ENCODE peak calls at places on chromosomes 7 and 10, in ten cellular contexts. One of them, this sample, is unnamed.

GRCh38 chr7:77759294-77759889 is 38.8 kb downstream of the TMEM60 start:
- DNase-seq in tibial nerve: peak
- DNase-seq in breast epithelium: peak
- DNase-seq in dorsolateral prefrontal cortex: peak
- DNase-seq in A549: peak
- DNase-seq in Caco-2: peak
- DNase-seq in adipocyte: peak
- DNase-seq in left ventricle myocardium inferior: no peak
- DNase-seq in uterus: peak
- DNase-seq in aorta: no peak
- DNase-seq in this sample: peak

GRCh38 chr10:132631348-132631735 is 93.8 kb downstream of the INPP5A start:
- DNase-seq in tibial nerve: peak
- DNase-seq in adipocyte: no peak
- DNase-seq in breast epithelium: peak
- DNase-seq in uterus: peak
- DNase-seq in dorsolateral prefrontal cortex: peak
- DNase-seq in Caco-2: no peak
- DNase-seq in left ventricle myocardium inferior: peak
- DNase-seq in A549: no peak
- DNase-seq in aorta: peak
- DNase-seq in this sample: no peak

GRCh38 chr7:156096806-156097538 is 284.7 kb upstream of the SHH start:
- DNase-seq in uterus: no peak
- DNase-seq in left ventricle myocardium inferior: no peak
- DNase-seq in tibial nerve: no peak
- DNase-seq in breast epithelium: no peak
- DNase-seq in adipocyte: no peak
- DNase-seq in aorta: no peak
- DNase-seq in dorsolateral prefrontal cortex: no peak
- DNase-seq in Caco-2: peak
- DNase-seq in A549: no peak
- DNase-seq in this sample: no peak

GRCh38 chr7:12581897-12582296 is 11.4 kb downstream of the SCIN start:
- DNase-seq in left ventricle myocardium inferior: no peak
- DNase-seq in dorsolateral prefrontal cortex: no peak
- DNase-seq in uterus: no peak
- DNase-seq in adipocyte: peak
- DNase-seq in Caco-2: no peak
- DNase-seq in tibial nerve: no peak
- DNase-seq in aorta: no peak
- DNase-seq in A549: no peak
- DNase-seq in breast epithelium: no peak
- DNase-seq in this sample: no peak

GRCh38 chr7:112985377-112985987 is 101.1 kb downstream of the GPR85 start:
- DNase-seq in Caco-2: no peak
- DNase-seq in tibial nerve: no peak
- DNase-seq in dorsolateral prefrontal cortex: no peak
- DNase-seq in uterus: peak
- DNase-seq in adipocyte: peak
- DNase-seq in A549: no peak
- DNase-seq in aorta: no peak
- DNase-seq in left ventricle myocardium inferior: no peak
- DNase-seq in breast epithelium: no peak
- DNase-seq in this sample: no peak

GRCh38 chr10:127410030-127410429 is 139.1 kb upstream of the NPS start:
- DNase-seq in dorsolateral prefrontal cortex: no peak
- DNase-seq in breast epithelium: no peak
- DNase-seq in A549: no peak
- DNase-seq in Caco-2: no peak
- DNase-seq in left ventricle myocardium inferior: no peak
- DNase-seq in tibial nerve: no peak
- DNase-seq in aorta: no peak
- DNase-seq in uterus: no peak
- DNase-seq in adipocyte: no peak
- DNase-seq in this sample: no peak

GRCh38 chr10:47027108-47027811 is 116.0 kb downstream of the PTPN20 start:
- DNase-seq in adipocyte: no peak
- DNase-seq in aorta: peak
- DNase-seq in left ventricle myocardium inferior: no peak
- DNase-seq in A549: no peak
- DNase-seq in uterus: no peak
- DNase-seq in tibial nerve: no peak
- DNase-seq in dorsolateral prefrontal cortex: peak
- DNase-seq in Caco-2: peak
- DNase-seq in breast epithelium: peak
- DNase-seq in this sample: no peak

GRCh38 chr10:116269612-116270011 is 3.4 kb downstream of the GFRA1 start:
- DNase-seq in A549: no peak
- DNase-seq in left ventricle myocardium inferior: no peak
- DNase-seq in tibial nerve: no peak
- DNase-seq in breast epithelium: no peak
- DNase-seq in dorsolateral prefrontal cortex: peak
- DNase-seq in Caco-2: no peak
- DNase-seq in aorta: no peak
- DNase-seq in adipocyte: no peak
- DNase-seq in uterus: peak
- DNase-seq in this sample: no peak

GRCh38 chr10:56063642-56064041 is 297.4 kb downstream of the ZWINT start:
- DNase-seq in Caco-2: no peak
- DNase-seq in adipocyte: no peak
- DNase-seq in tibial nerve: no peak
- DNase-seq in dorsolateral prefrontal cortex: no peak
- DNase-seq in A549: no peak
- DNase-seq in uterus: no peak
- DNase-seq in left ventricle myocardium inferior: no peak
- DNase-seq in breast epithelium: no peak
- DNase-seq in aorta: no peak
- DNase-seq in this sample: no peak

GRCh38 chr7:159031135-159031701 is 113.4 kb downstream of the VIPR2 start:
- DNase-seq in uterus: peak
- DNase-seq in Caco-2: no peak
- DNase-seq in A549: no peak
- DNase-seq in adipocyte: no peak
- DNase-seq in dorsolateral prefrontal cortex: peak
- DNase-seq in tibial nerve: peak
- DNase-seq in breast epithelium: peak
- DNase-seq in aorta: peak
- DNase-seq in left ventricle myocardium inferior: peak
- DNase-seq in this sample: no peak

GRCh38 chr10:34861293-34862004 is 46.4 kb upstream of the PARD3 start:
- DNase-seq in Caco-2: peak
- DNase-seq in uterus: peak
- DNase-seq in A549: peak
- DNase-seq in tibial nerve: peak
- DNase-seq in adipocyte: peak
- DNase-seq in aorta: no peak
- DNase-seq in dorsolateral prefrontal cortex: no peak
- DNase-seq in breast epithelium: no peak
- DNase-seq in left ventricle myocardium inferior: peak
- DNase-seq in this sample: no peak

GRCh38 chr10:86225098-86225782 is 141.4 kb downstream of the GRID1 start:
- DNase-seq in adipocyte: peak
- DNase-seq in breast epithelium: no peak
- DNase-seq in A549: peak
- DNase-seq in uterus: no peak
- DNase-seq in aorta: peak
- DNase-seq in Caco-2: no peak
- DNase-seq in left ventricle myocardium inferior: no peak
- DNase-seq in dorsolateral prefrontal cortex: no peak
- DNase-seq in tibial nerve: no peak
- DNase-seq in this sample: no peak

GRCh38 chr7:50791921-50792341 is 9.2 kb upstream of the GRB10 start:
- DNase-seq in aorta: no peak
- DNase-seq in tibial nerve: no peak
- DNase-seq in adipocyte: peak
- DNase-seq in left ventricle myocardium inferior: no peak
- DNase-seq in breast epithelium: no peak
- DNase-seq in uterus: peak
- DNase-seq in dorsolateral prefrontal cortex: no peak
- DNase-seq in A549: no peak
- DNase-seq in Caco-2: no peak
- DNase-seq in this sample: no peak

GRCh38 chr10:14060320-14061070 is 270.2 kb downstream of the FRMD4A start:
- DNase-seq in aorta: no peak
- DNase-seq in uterus: no peak
- DNase-seq in breast epithelium: no peak
- DNase-seq in adipocyte: no peak
- DNase-seq in left ventricle myocardium inferior: no peak
- DNase-seq in tibial nerve: no peak
- DNase-seq in Caco-2: no peak
- DNase-seq in dorsolateral prefrontal cortex: no peak
- DNase-seq in A549: no peak
- DNase-seq in this sample: no peak

GRCh38 chr10:62619409-62619730 is 185.2 kb upstream of the ADO start:
- DNase-seq in breast epithelium: no peak
- DNase-seq in uterus: no peak
- DNase-seq in left ventricle myocardium inferior: no peak
- DNase-seq in aorta: no peak
- DNase-seq in tibial nerve: no peak
- DNase-seq in Caco-2: no peak
- DNase-seq in adipocyte: no peak
- DNase-seq in A549: no peak
- DNase-seq in dorsolateral prefrontal cortex: no peak
- DNase-seq in this sample: no peak

GRCh38 chr10:13834581-13835286 is 248.0 kb downstream of the PRPF18 start:
- DNase-seq in dorsolateral prefrontal cortex: no peak
- DNase-seq in A549: no peak
- DNase-seq in uterus: no peak
- DNase-seq in left ventricle myocardium inferior: no peak
- DNase-seq in breast epithelium: no peak
- DNase-seq in Caco-2: no peak
- DNase-seq in adipocyte: no peak
- DNase-seq in aorta: no peak
- DNase-seq in tibial nerve: peak
- DNase-seq in this sample: peak

GRCh38 chr7:42677751-42678231 is 234.1 kb downstream of the C7orf25 start:
- DNase-seq in A549: no peak
- DNase-seq in breast epithelium: no peak
- DNase-seq in tibial nerve: no peak
- DNase-seq in uterus: peak
- DNase-seq in left ventricle myocardium inferior: no peak
- DNase-seq in adipocyte: peak
- DNase-seq in Caco-2: no peak
- DNase-seq in aorta: no peak
- DNase-seq in dorsolateral prefrontal cortex: no peak
- DNase-seq in this sample: no peak

GRCh38 chr10:73850863-73851461 is 23.4 kb downstream of the CAMK2G start:
- DNase-seq in left ventricle myocardium inferior: peak
- DNase-seq in dorsolateral prefrontal cortex: no peak
- DNase-seq in A549: no peak
- DNase-seq in tibial nerve: peak
- DNase-seq in aorta: peak
- DNase-seq in uterus: peak
- DNase-seq in Caco-2: no peak
- DNase-seq in breast epithelium: peak
- DNase-seq in adipocyte: peak
- DNase-seq in this sample: no peak

GRCh38 chr7:27900006-27900405 is 160.0 kb downstream of the TAX1BP1 start:
- DNase-seq in tibial nerve: no peak
- DNase-seq in A549: no peak
- DNase-seq in dorsolateral prefrontal cortex: no peak
- DNase-seq in uterus: no peak
- DNase-seq in left ventricle myocardium inferior: no peak
- DNase-seq in adipocyte: no peak
- DNase-seq in Caco-2: no peak
- DNase-seq in breast epithelium: no peak
- DNase-seq in aorta: no peak
- DNase-seq in this sample: no peak
- H3K4me3 ChIP-seq in tibial nerve: no peak
- H3K4me3 ChIP-seq in A549: no peak
- H3K4me3 ChIP-seq in dorsolateral prefrontal cortex: no peak
- H3K4me3 ChIP-seq in uterus: no peak
- H3K4me3 ChIP-seq in left ventricle myocardium inferior: no peak
- H3K4me3 ChIP-seq in adipocyte: no peak
- H3K4me3 ChIP-seq in Caco-2: no peak
- H3K4me3 ChIP-seq in breast epithelium: no peak
- H3K4me3 ChIP-seq in aorta: no peak
- H3K4me3 ChIP-seq in this sample: no peak

GRCh38 chr10:128898133-128898915 is 568.7 kb upstream of the MGMT start:
- DNase-seq in A549: no peak
- DNase-seq in left ventricle myocardium inferior: no peak
- DNase-seq in dorsolateral prefrontal cortex: no peak
- DNase-seq in uterus: no peak
- DNase-seq in aorta: no peak
- DNase-seq in adipocyte: no peak
- DNase-seq in tibial nerve: no peak
- DNase-seq in breast epithelium: no peak
- DNase-seq in Caco-2: no peak
- DNase-seq in this sample: no peak
- H3K4me3 ChIP-seq in A549: no peak
- H3K4me3 ChIP-seq in left ventricle myocardium inferior: no peak
- H3K4me3 ChIP-seq in dorsolateral prefrontal cortex: no peak
- H3K4me3 ChIP-seq in uterus: no peak
- H3K4me3 ChIP-seq in aorta: no peak
- H3K4me3 ChIP-seq in adipocyte: no peak
- H3K4me3 ChIP-seq in tibial nerve: no peak
- H3K4me3 ChIP-seq in breast epithelium: no peak
- H3K4me3 ChIP-seq in Caco-2: no peak
- H3K4me3 ChIP-seq in this sample: no peak

DNA sequence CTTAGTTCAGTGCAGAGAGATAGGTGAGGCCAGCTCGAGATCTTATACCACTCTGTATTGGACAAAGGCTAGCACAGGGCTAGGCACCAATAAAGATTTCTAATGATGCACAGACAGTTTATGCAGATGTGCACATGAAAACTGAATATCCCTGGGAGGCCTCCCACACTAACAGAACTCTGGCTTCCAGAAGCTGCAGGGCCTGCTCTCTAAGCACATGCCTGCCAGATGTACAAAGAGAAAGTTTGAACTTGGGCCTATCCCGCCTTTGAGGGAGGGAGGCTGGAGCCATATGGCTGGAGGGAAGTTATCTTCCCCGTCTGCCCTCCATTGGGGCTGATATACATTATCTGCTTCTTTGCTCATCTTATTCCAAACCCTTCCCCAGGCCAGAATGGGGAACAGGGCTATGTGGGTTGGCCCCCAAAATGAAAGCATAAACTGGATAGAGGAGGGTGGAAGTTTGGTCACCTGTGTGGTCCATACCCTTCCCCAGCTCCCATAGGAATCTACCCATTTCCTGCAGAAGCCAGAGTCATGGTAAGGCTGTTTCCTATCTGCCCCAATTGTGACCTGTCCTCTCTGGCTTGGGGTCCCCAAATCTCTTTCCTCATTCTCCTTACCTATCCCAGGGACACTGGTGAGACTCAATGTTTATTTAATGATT is 3.8 kb downstream of the KAZALD1 start:
- DNase-seq in breast epithelium: no peak
- DNase-seq in uterus: no peak
- DNase-seq in tibial nerve: no peak
- DNase-seq in Caco-2: no peak
- DNase-seq in adipocyte: peak
- DNase-seq in aorta: no peak
- DNase-seq in left ventricle myocardium inferior: no peak
- DNase-seq in A549: no peak
- DNase-seq in dorsolateral prefrontal cortex: no peak
- DNase-seq in this sample: no peak
- H3K4me3 ChIP-seq in breast epithelium: peak
- H3K4me3 ChIP-seq in uterus: no peak
- H3K4me3 ChIP-seq in tibial nerve: peak
- H3K4me3 ChIP-seq in Caco-2: peak
- H3K4me3 ChIP-seq in adipocyte: peak
- H3K4me3 ChIP-seq in aorta: no peak
- H3K4me3 ChIP-seq in left ventricle myocardium inferior: peak
- H3K4me3 ChIP-seq in A549: peak
- H3K4me3 ChIP-seq in dorsolateral prefrontal cortex: no peak
- H3K4me3 ChIP-seq in this sample: peak

GRCh38 chr10:128780379-128780778 is 654.2 kb upstream of the MKI67 start:
- DNase-seq in left ventricle myocardium inferior: no peak
- DNase-seq in aorta: no peak
- DNase-seq in breast epithelium: peak
- DNase-seq in A549: no peak
- DNase-seq in tibial nerve: no peak
- DNase-seq in adipocyte: no peak
- DNase-seq in Caco-2: no peak
- DNase-seq in uterus: no peak
- DNase-seq in dorsolateral prefrontal cortex: no peak
- DNase-seq in this sample: no peak
- H3K4me3 ChIP-seq in left ventricle myocardium inferior: no peak
- H3K4me3 ChIP-seq in aorta: no peak
- H3K4me3 ChIP-seq in breast epithelium: no peak
- H3K4me3 ChIP-seq in A549: no peak
- H3K4me3 ChIP-seq in tibial nerve: no peak
- H3K4me3 ChIP-seq in adipocyte: no peak
- H3K4me3 ChIP-seq in Caco-2: no peak
- H3K4me3 ChIP-seq in uterus: no peak
- H3K4me3 ChIP-seq in dorsolateral prefrontal cortex: no peak
- H3K4me3 ChIP-seq in this sample: no peak